ENCODE peak calls at places on chromosomes 16 and 17, in six cellular contexts. One of them, this sample, is unnamed.
A peak's percentile ranks its signal among the peaks of the same experiment; 100 is the strongest.

GRCh38 chr16:48447940-48448536 is 62.8 kb upstream of the SIAH1 start:
- DNase-seq in iris pigment epithelial cell: no peak
- DNase-seq in progenitor cell of endocrine pancreas: no peak
- DNase-seq in NCI-H1092 treated with DMSO at 0.1 percent for 48 hours: no peak
- DNase-seq in mucosa of descending colon: no peak
- DNase-seq in activated CD4-positive, alpha-beta T cell treated with anti-CD3 and anti-CD28 coated beads for 36 hours: no peak
- DNase-seq in this sample: no peak

GRCh38 chr17:4555863-4556646 is 871 bp upstream of the MYBBP1A start:
- DNase-seq in activated CD4-positive, alpha-beta T cell treated with anti-CD3 and anti-CD28 coated beads for 36 hours: no peak
- DNase-seq in NCI-H1092 treated with DMSO at 0.1 percent for 48 hours: no peak
- DNase-seq in mucosa of descending colon: peak; percentile 33
- DNase-seq in iris pigment epithelial cell: no peak
- DNase-seq in progenitor cell of endocrine pancreas: no peak
- DNase-seq in this sample: no peak

GRCh38 chr16:87524407-87524806 is 31.6 kb upstream of the ZCCHC14 start:
- DNase-seq in NCI-H1092 treated with DMSO at 0.1 percent for 48 hours: no peak
- DNase-seq in progenitor cell of endocrine pancreas: no peak
- DNase-seq in mucosa of descending colon: no peak
- DNase-seq in activated CD4-positive, alpha-beta T cell treated with anti-CD3 and anti-CD28 coated beads for 36 hours: no peak
- DNase-seq in iris pigment epithelial cell: no peak
- DNase-seq in this sample: no peak

GRCh38 chr16:8866118-8866883 is 2.5 kb downstream of the CARHSP1 start:
- DNase-seq in activated CD4-positive, alpha-beta T cell treated with anti-CD3 and anti-CD28 coated beads for 36 hours: no peak
- DNase-seq in mucosa of descending colon: peak; percentile 66
- DNase-seq in progenitor cell of endocrine pancreas: peak; percentile 58
- DNase-seq in iris pigment epithelial cell: no peak
- DNase-seq in NCI-H1092 treated with DMSO at 0.1 percent for 48 hours: peak; percentile 21
- DNase-seq in this sample: peak; percentile 88

GRCh38 chr17:71959129-71959528 is 161.7 kb upstream of the SOX9 start:
- DNase-seq in mucosa of descending colon: no peak
- DNase-seq in NCI-H1092 treated with DMSO at 0.1 percent for 48 hours: no peak
- DNase-seq in iris pigment epithelial cell: peak; percentile 13
- DNase-seq in progenitor cell of endocrine pancreas: no peak
- DNase-seq in activated CD4-positive, alpha-beta T cell treated with anti-CD3 and anti-CD28 coated beads for 36 hours: no peak
- DNase-seq in this sample: peak; percentile 45

GRCh38 chr17:17347234-17347955 is 44.2 kb downstream of the NT5M start:
- DNase-seq in activated CD4-positive, alpha-beta T cell treated with anti-CD3 and anti-CD28 coated beads for 36 hours: no peak
- DNase-seq in progenitor cell of endocrine pancreas: no peak
- DNase-seq in mucosa of descending colon: no peak
- DNase-seq in NCI-H1092 treated with DMSO at 0.1 percent for 48 hours: no peak
- DNase-seq in iris pigment epithelial cell: no peak
- DNase-seq in this sample: no peak

GRCh38 chr16:23318639-23319038 is 16.5 kb downstream of the SCNN1B start:
- DNase-seq in mucosa of descending colon: no peak
- DNase-seq in NCI-H1092 treated with DMSO at 0.1 percent for 48 hours: peak; percentile 72
- DNase-seq in progenitor cell of endocrine pancreas: no peak
- DNase-seq in iris pigment epithelial cell: no peak
- DNase-seq in activated CD4-positive, alpha-beta T cell treated with anti-CD3 and anti-CD28 coated beads for 36 hours: no peak
- DNase-seq in this sample: peak; percentile 71

GRCh38 chr16:10622036-10622921 is 41.9 kb upstream of the EMP2 start:
- DNase-seq in progenitor cell of endocrine pancreas: peak; percentile 40
- DNase-seq in mucosa of descending colon: no peak
- DNase-seq in activated CD4-positive, alpha-beta T cell treated with anti-CD3 and anti-CD28 coated beads for 36 hours: no peak
- DNase-seq in NCI-H1092 treated with DMSO at 0.1 percent for 48 hours: no peak
- DNase-seq in iris pigment epithelial cell: no peak
- DNase-seq in this sample: no peak

GRCh38 chr17:43767053-43767712 is 8.6 kb upstream of the SOST start:
- DNase-seq in NCI-H1092 treated with DMSO at 0.1 percent for 48 hours: no peak
- DNase-seq in iris pigment epithelial cell: no peak
- DNase-seq in mucosa of descending colon: no peak
- DNase-seq in progenitor cell of endocrine pancreas: no peak
- DNase-seq in activated CD4-positive, alpha-beta T cell treated with anti-CD3 and anti-CD28 coated beads for 36 hours: no peak
- DNase-seq in this sample: no peak

GRCh38 chr17:78132086-78132676 is 1.6 kb downstream of the TMC8 start:
- DNase-seq in NCI-H1092 treated with DMSO at 0.1 percent for 48 hours: no peak
- DNase-seq in mucosa of descending colon: peak; percentile 94
- DNase-seq in progenitor cell of endocrine pancreas: peak; percentile 43
- DNase-seq in iris pigment epithelial cell: no peak
- DNase-seq in activated CD4-positive, alpha-beta T cell treated with anti-CD3 and anti-CD28 coated beads for 36 hours: peak; percentile 77
- DNase-seq in this sample: peak; percentile 54

GRCh38 chr17:76641501-76641900 is 2.1 kb downstream of the ST6GALNAC1 start:
- DNase-seq in NCI-H1092 treated with DMSO at 0.1 percent for 48 hours: no peak
- DNase-seq in progenitor cell of endocrine pancreas: no peak
- DNase-seq in activated CD4-positive, alpha-beta T cell treated with anti-CD3 and anti-CD28 coated beads for 36 hours: no peak
- DNase-seq in mucosa of descending colon: no peak
- DNase-seq in iris pigment epithelial cell: peak; percentile 29
- DNase-seq in this sample: peak; percentile 33

GRCh38 chr16:50368410-50369132 is at the start of gene BRD7:
- DNase-seq in NCI-H1092 treated with DMSO at 0.1 percent for 48 hours: peak; percentile 67
- DNase-seq in mucosa of descending colon: peak; percentile 72
- DNase-seq in iris pigment epithelial cell: peak; percentile 52
- DNase-seq in activated CD4-positive, alpha-beta T cell treated with anti-CD3 and anti-CD28 coated beads for 36 hours: peak; percentile 82
- DNase-seq in progenitor cell of endocrine pancreas: peak; percentile 67
- DNase-seq in this sample: peak; percentile 83

GRCh38 chr17:29620271-29620670 is 2.4 kb downstream of the CORO6 start:
- DNase-seq in progenitor cell of endocrine pancreas: no peak
- DNase-seq in mucosa of descending colon: no peak
- DNase-seq in NCI-H1092 treated with DMSO at 0.1 percent for 48 hours: no peak
- DNase-seq in iris pigment epithelial cell: peak; percentile 66
- DNase-seq in activated CD4-positive, alpha-beta T cell treated with anti-CD3 and anti-CD28 coated beads for 36 hours: no peak
- DNase-seq in this sample: peak; percentile 26

GRCh38 chr16:86798247-86799041 is 220.1 kb downstream of the FOXL1 start:
- DNase-seq in progenitor cell of endocrine pancreas: no peak
- DNase-seq in activated CD4-positive, alpha-beta T cell treated with anti-CD3 and anti-CD28 coated beads for 36 hours: no peak
- DNase-seq in iris pigment epithelial cell: no peak
- DNase-seq in mucosa of descending colon: no peak
- DNase-seq in NCI-H1092 treated with DMSO at 0.1 percent for 48 hours: no peak
- DNase-seq in this sample: no peak

GRCh38 chr16:11133344-11133921 is 122.6 kb downstream of the SOCS1 start:
- DNase-seq in NCI-H1092 treated with DMSO at 0.1 percent for 48 hours: no peak
- DNase-seq in mucosa of descending colon: no peak
- DNase-seq in iris pigment epithelial cell: peak; percentile 98
- DNase-seq in activated CD4-positive, alpha-beta T cell treated with anti-CD3 and anti-CD28 coated beads for 36 hours: peak; percentile 34
- DNase-seq in progenitor cell of endocrine pancreas: no peak
- DNase-seq in this sample: no peak

GRCh38 chr16:67183627-67184452 is at the start of gene MATCAP1:
- DNase-seq in iris pigment epithelial cell: peak; percentile 99
- DNase-seq in progenitor cell of endocrine pancreas: peak; percentile 89
- DNase-seq in activated CD4-positive, alpha-beta T cell treated with anti-CD3 and anti-CD28 coated beads for 36 hours: peak; percentile 96
- DNase-seq in mucosa of descending colon: peak; percentile 96
- DNase-seq in NCI-H1092 treated with DMSO at 0.1 percent for 48 hours: peak; percentile 99
- DNase-seq in this sample: peak; percentile 96

GRCh38 chr16:53913082-53913870 is 209.3 kb downstream of the FTO start:
- DNase-seq in mucosa of descending colon: no peak
- DNase-seq in iris pigment epithelial cell: peak; percentile 96
- DNase-seq in NCI-H1092 treated with DMSO at 0.1 percent for 48 hours: no peak
- DNase-seq in progenitor cell of endocrine pancreas: no peak
- DNase-seq in activated CD4-positive, alpha-beta T cell treated with anti-CD3 and anti-CD28 coated beads for 36 hours: peak; percentile 33
- DNase-seq in this sample: peak; percentile 35

GRCh38 chr17:50499270-50499669 is 9.0 kb upstream of the MYCBPAP start:
- DNase-seq in activated CD4-positive, alpha-beta T cell treated with anti-CD3 and anti-CD28 coated beads for 36 hours: no peak
- DNase-seq in mucosa of descending colon: no peak
- DNase-seq in NCI-H1092 treated with DMSO at 0.1 percent for 48 hours: no peak
- DNase-seq in progenitor cell of endocrine pancreas: no peak
- DNase-seq in iris pigment epithelial cell: no peak
- DNase-seq in this sample: no peak

GRCh38 chr17:82679586-82680465 is 18.7 kb downstream of the RAB40B start:
- DNase-seq in activated CD4-positive, alpha-beta T cell treated with anti-CD3 and anti-CD28 coated beads for 36 hours: peak; percentile 26
- DNase-seq in NCI-H1092 treated with DMSO at 0.1 percent for 48 hours: no peak
- DNase-seq in progenitor cell of endocrine pancreas: no peak
- DNase-seq in iris pigment epithelial cell: no peak
- DNase-seq in mucosa of descending colon: peak; percentile 70
- DNase-seq in this sample: no peak

GRCh38 chr17:20273741-20274500 is 193.4 kb downstream of the LGALS9B start:
- DNase-seq in NCI-H1092 treated with DMSO at 0.1 percent for 48 hours: no peak
- DNase-seq in progenitor cell of endocrine pancreas: no peak
- DNase-seq in mucosa of descending colon: no peak
- DNase-seq in activated CD4-positive, alpha-beta T cell treated with anti-CD3 and anti-CD28 coated beads for 36 hours: peak; percentile 45
- DNase-seq in iris pigment epithelial cell: no peak
- DNase-seq in this sample: no peak

This sample was measured in NCI-H69.